ENCODE peak calls at places on chromosomes 2 and 18, in ten cellular contexts. O is astrocyte of the spinal cord, H is thoracic aorta, N is MV-4-11, B is NCI-H1092 treated with DMSO at 0.1 percent for 48 hours, S is A549, C is NCI-H446 treated with DMSO at 0.1 percent for 48 hours, J is GM12891, A is epithelial cell of esophagus, M is NCI-H82. U is an unnamed sample.

GRCh38 chr2:9331704-9332103 is 91.6 kb downstream of the ITGB1BP1 start:
- DNase-seq in J (no peak), B (no peak), O (peak; percentile 45), H (no peak), A (no peak), N (no peak), C (no peak), S (no peak), M (no peak), U (no peak)

GRCh38 chr2:9439536-9439935 is 16.1 kb downstream of the CPSF3 start:
- DNase-seq in B (no peak), S (no peak), M (no peak), O (no peak), A (no peak), N (no peak), H (no peak), C (no peak), J (no peak), U (no peak)

GRCh38 chr2:231786917-231787292 is 660 bp downstream of the COPS7B start:
- DNase-seq in O (no peak), H (no peak), J (no peak), M (no peak), C (no peak), N (no peak), B (no peak), S (no peak), A (no peak), U (no peak)

GRCh38 chr2:118634876-118635275 is 212.6 kb downstream of the EN1 start:
- DNase-seq in N (no peak), H (no peak), B (no peak), S (no peak), M (no peak), C (no peak), A (no peak), O (no peak), J (no peak), U (no peak)

GRCh38 chr2:38187416-38188127 is 111.6 kb upstream of the CYP1B1 start:
- DNase-seq in A (peak; percentile 95), B (peak; percentile 1), O (peak; percentile 88), C (no peak), J (no peak), N (no peak), S (no peak), H (peak; percentile 45), M (no peak), U (peak; percentile 19)

GRCh38 chr2:26559044-26559405 is 81.1 kb upstream of the OTOF start:
- DNase-seq in O (no peak), S (no peak), M (no peak), J (no peak), N (no peak), H (no peak), B (no peak), C (no peak), A (no peak), U (no peak)

GRCh38 chr18:60549338-60549960 is 176.9 kb upstream of the MC4R start:
- DNase-seq in J (no peak), A (peak; percentile 78), O (peak; percentile 85), B (peak; percentile 86), C (peak; percentile 67), S (peak; percentile 1), M (peak; percentile 87), H (no peak), N (peak; percentile 67), U (peak; percentile 67)

GRCh38 chr2:241065355-241065803 is 36.7 kb downstream of the MTERF4 start:
- DNase-seq in A (no peak), C (no peak), H (no peak), N (no peak), J (no peak), S (no peak), O (no peak), M (no peak), B (no peak), U (no peak)

GRCh38 chr2:236682651-236683422 is 113.2 kb downstream of the ACKR3 start:
- DNase-seq in B (no peak), C (no peak), M (no peak), O (no peak), A (peak; percentile 27), N (no peak), H (no peak), J (no peak), S (no peak), U (no peak)

GRCh38 chr2:217835931-217836881 is 166.6 kb downstream of the TNS1 start:
- DNase-seq in H (no peak), O (peak; percentile 78), C (no peak), J (no peak), S (no peak), M (no peak), N (peak; percentile 68), A (peak; percentile 17), B (no peak), U (no peak)

GRCh38 chr2:214077727-214078126 is 333.1 kb upstream of the VWC2L start:
- DNase-seq in O (no peak), M (no peak), A (no peak), H (no peak), J (no peak), N (no peak), C (no peak), S (no peak), B (no peak), U (no peak)

GRCh38 chr18:55351980-55352714 is 235.8 kb downstream of the TCF4 start:
- DNase-seq in S (no peak), H (no peak), J (no peak), M (no peak), B (no peak), A (no peak), N (no peak), O (no peak), C (no peak), U (no peak)

GRCh38 chr2:233832414-233832813 is 21.9 kb downstream of the HJURP start:
- DNase-seq in N (no peak), O (peak; percentile 12), S (no peak), J (no peak), B (no peak), C (no peak), M (no peak), H (no peak), A (no peak), U (no peak)

GRCh38 chr2:7097353-7097895 is 180.2 kb downstream of the RNF144A start:
- DNase-seq in H (peak; percentile 10), S (peak; percentile 64), C (peak; percentile 64), M (peak; percentile 90), B (peak; percentile 84), N (peak; percentile 32), J (peak; percentile 56), O (peak; percentile 53), A (peak; percentile 59), U (peak; percentile 73)

GRCh38 chr2:232463701-232464533 is 8.0 kb downstream of the ALPI start:
- DNase-seq in C (no peak), A (no peak), S (no peak), H (no peak), M (peak; percentile 92), B (no peak), J (no peak), N (peak; percentile 2), O (no peak), U (no peak)

GRCh38 chr2:39805936-39806608 is 27.0 kb upstream of the THUMPD2 start:
- DNase-seq in O (peak; percentile 44), J (no peak), A (peak; percentile 39), M (no peak), C (no peak), H (no peak), N (no peak), B (no peak), S (no peak), U (no peak)

GRCh38 chr2:212005077-212005671 is 533.4 kb downstream of the ERBB4 start:
- DNase-seq in O (peak; percentile 28), A (peak; percentile 59), M (peak; percentile 79), B (peak; percentile 31), C (peak; percentile 64), J (peak; percentile 1), N (peak; percentile 28), H (no peak), S (peak; percentile 2), U (peak; percentile 81)

GRCh38 chr2:58895849-58896248 is 654.7 kb upstream of the FANCL start:
- DNase-seq in A (peak; percentile 6), S (no peak), H (no peak), B (no peak), C (peak; percentile 93), J (no peak), O (peak; percentile 49), M (no peak), N (no peak), U (no peak)

GRCh38 chr18:79203017-79203605 is 133.9 kb downstream of the ATP9B start:
- DNase-seq in S (no peak), N (no peak), C (no peak), A (peak; percentile 91), H (no peak), M (no peak), O (peak; percentile 39), B (no peak), J (no peak), U (no peak)

GRCh38 chr2:39118786-39119499 is 1.9 kb downstream of the SOS1 start:
- DNase-seq in H (no peak), S (peak; percentile 37), C (no peak), B (no peak), J (no peak), M (peak; percentile 46), A (no peak), O (peak; percentile 42), N (peak; percentile 6), U (no peak)

GRCh38 chr2:113390133-113390849 is 47.2 kb upstream of the ZNG1B start:
- DNase-seq in S (peak; percentile 14), O (peak; percentile 83), C (no peak), B (no peak), N (no peak), J (peak; percentile 35), M (no peak), H (no peak), A (peak; percentile 71), U (no peak)

GRCh38 chr2:63903003-63903402 is 61.3 kb downstream of the UGP2 start:
- DNase-seq in J (no peak), C (no peak), H (no peak), M (no peak), A (no peak), N (peak; percentile 50), S (no peak), B (no peak), O (no peak), U (no peak)

GRCh38 chr18:70417847-70418246 is 129.0 kb downstream of the SOCS6 start:
- DNase-seq in B (peak; percentile 68), N (no peak), M (no peak), S (no peak), A (no peak), H (no peak), J (no peak), O (no peak), C (no peak), U (peak; percentile 83)

GRCh38 chr2:236015171-236015570 is 153.0 kb downstream of the GBX2 start:
- DNase-seq in B (no peak), N (no peak), M (no peak), J (no peak), A (no peak), O (no peak), S (no peak), H (no peak), C (no peak), U (no peak)

GRCh38 chr2:128690431-128690830 is 371.8 kb upstream of the HS6ST1 start:
- DNase-seq in O (no peak), S (no peak), B (no peak), J (no peak), C (no peak), H (no peak), A (no peak), M (no peak), N (no peak), U (no peak)

GRCh38 chr2:43443317-43443716 is 152.5 kb downstream of the THADA start:
- DNase-seq in C (no peak), O (no peak), A (no peak), M (no peak), S (no peak), J (no peak), B (no peak), H (no peak), N (no peak), U (no peak)

U was measured in NCI-H748 treated with DMSO at 0.1 percent for 48 hours.